ENCODE peak calls at places on chromosomes 7 and 10, in nine cellular contexts. F is coronary artery, B is glutamatergic neuron, K is choroid plexus epithelial cell, E is omental fat pad, V is AG10803, H is cardiac fibroblast, Y is BE2C, N is endothelial cell. G is an unnamed sample.

GRCh38 chr10:60230892-60231291 is 158.8 kb downstream of the ANK3 start:
- DNase-seq in K (peak), H (peak), B (no peak), Y (no peak), E (no peak), N (no peak), V (no peak), F (no peak), G (no peak)

GRCh38 chr7:102260856-102261255 is 25.8 kb upstream of the SH2B2 start:
- DNase-seq in H (peak), F (no peak), V (peak), B (no peak), Y (peak), E (no peak), N (no peak), K (peak), G (no peak)

GRCh38 chr7:85025312-85025756 is 161.5 kb downstream of the SEMA3D start:
- DNase-seq in H (peak), B (no peak), K (peak), V (no peak), N (no peak), E (no peak), F (no peak), Y (no peak), G (no peak)

GRCh38 chr10:77844713-77845454 is 81.7 kb downstream of the DLG5 start:
- DNase-seq in K (peak), B (no peak), H (peak), Y (no peak), E (no peak), V (peak), N (peak), F (no peak), G (no peak)

GRCh38 chr7:142886866-142887265 is 1.3 kb upstream of the TRPV6 start:
- DNase-seq in H (no peak), N (no peak), F (peak), V (no peak), K (no peak), Y (no peak), B (no peak), E (no peak), G (no peak)

GRCh38 chr7:1555046-1555812 is 776 bp downstream of the TMEM184A start:
- DNase-seq in F (peak), V (peak), K (peak), N (no peak), Y (peak), B (peak), H (peak), E (no peak), G (no peak)

GRCh38 chr7:10015687-10016086 is 958.0 kb upstream of the PHF14 start:
- DNase-seq in Y (no peak), V (no peak), F (no peak), H (no peak), K (no peak), B (no peak), E (no peak), N (no peak), G (no peak)

GRCh38 chr10:47374611-47375536 is 9.2 kb downstream of the ZNF488 start:
- DNase-seq in K (peak), V (peak), E (no peak), B (no peak), F (peak), N (peak), Y (no peak), H (peak), G (no peak)

GRCh38 chr7:1663243-1663642 is 6.8 kb upstream of the ELFN1 start:
- DNase-seq in N (no peak), K (no peak), V (no peak), H (no peak), F (peak), Y (no peak), B (no peak), E (no peak), G (no peak)

GRCh38 chr10:2938869-2939268 is 128.5 kb upstream of the PFKP start:
- DNase-seq in Y (no peak), K (peak), V (peak), H (peak), N (no peak), F (no peak), B (no peak), E (no peak), G (no peak)

GRCh38 chr7:68276725-68277124 is 1280.1 kb downstream of the TYW1 start:
- DNase-seq in F (no peak), Y (no peak), N (no peak), B (no peak), H (no peak), E (no peak), K (no peak), V (no peak), G (no peak)

GRCh38 chr7:81583882-81584533 is 185.8 kb downstream of the HGF start:
- DNase-seq in K (peak), V (peak), E (no peak), F (no peak), B (no peak), N (no peak), Y (no peak), H (peak), G (no peak)

GRCh38 chr10:84135836-84136235 is 3.5 kb upstream of the GHITM start:
- DNase-seq in V (no peak), N (no peak), H (no peak), E (no peak), Y (no peak), F (no peak), B (no peak), K (no peak), G (no peak)

GRCh38 chr10:118957966-118958365 is 71.5 kb upstream of the NANOS1 start:
- DNase-seq in E (no peak), B (no peak), H (no peak), Y (no peak), V (no peak), N (no peak), F (no peak), K (no peak), G (no peak)

GRCh38 chr7:102974366-102975236 is 61.8 kb downstream of the LRRC17 start:
- DNase-seq in K (no peak), Y (peak), B (no peak), V (no peak), F (no peak), N (no peak), E (no peak), H (no peak), G (no peak)

GRCh38 chr7:100802951-100803350 is 24.4 kb downstream of the EPHB4 start:
- DNase-seq in B (no peak), H (no peak), Y (no peak), F (no peak), E (no peak), K (no peak), V (no peak), N (no peak), G (no peak)

GRCh38 chr10:72946963-72947362 is 7.6 kb downstream of the PLA2G12B start:
- DNase-seq in F (no peak), H (no peak), V (no peak), B (no peak), N (no peak), K (no peak), E (no peak), Y (no peak), G (no peak)

GRCh38 chr10:100436255-100436654 is 26.6 kb upstream of the WNT8B start:
- DNase-seq in K (no peak), N (no peak), H (no peak), E (no peak), Y (no peak), V (no peak), B (no peak), F (no peak), G (no peak)

GRCh38 chr10:98400482-98400881 is 14.5 kb downstream of the PYROXD2 start:
- DNase-seq in E (no peak), K (peak), N (no peak), H (no peak), B (no peak), F (no peak), V (no peak), Y (no peak), G (no peak)

GRCh38 chr7:46003896-46004875 is 83.1 kb upstream of the IGFBP3 start:
- DNase-seq in B (no peak), H (peak), K (peak), Y (no peak), N (no peak), E (no peak), V (peak), F (no peak), G (no peak)

GRCh38 chr7:87129332-87129731 is 22.9 kb upstream of the DMTF1 start:
- DNase-seq in V (no peak), Y (no peak), F (no peak), B (no peak), N (no peak), H (no peak), E (no peak), K (no peak), G (no peak)

GRCh38 chr10:70672165-70672992 is at the start of gene ADAMTS14:
- DNase-seq in H (peak), Y (peak), E (no peak), B (peak), K (peak), V (peak), F (no peak), N (peak), G (no peak)

GRCh38 chr7:15130666-15131541 is 228.4 kb upstream of the DGKB start:
- DNase-seq in H (peak), E (no peak), F (no peak), B (no peak), K (peak), Y (no peak), V (peak), N (no peak), G (no peak)

GRCh38 chr10:118900617-118901016 is 128.9 kb upstream of the NANOS1 start:
- DNase-seq in Y (no peak), K (peak), N (no peak), E (no peak), B (no peak), H (no peak), F (no peak), V (no peak), G (no peak)

GRCh38 chr7:114217026-114217425 is 197.6 kb upstream of the FOXP2 start:
- DNase-seq in B (no peak), V (peak), Y (no peak), N (no peak), K (peak), H (peak), E (no peak), F (no peak), G (no peak)
- TF ChIP-seq CTCF in B (no peak), V (no peak), Y (no peak), N (no peak), K (peak), H (no peak), E (no peak), F (no peak), G (peak)

GRCh38 chr7:128869138-128869943 is 6.7 kb downstream of the ATP6V1F start:
- DNase-seq in B (peak), V (no peak), E (no peak), F (no peak), N (peak), K (peak), Y (peak), H (peak), G (peak)
- TF ChIP-seq CTCF in B (no peak), V (no peak), E (no peak), F (no peak), N (no peak), K (no peak), Y (no peak), H (no peak), G (peak)

GRCh38 chr10:116625845-116626244 is 5.1 kb downstream of the PNLIPRP2 start:
- DNase-seq in F (no peak), Y (no peak), V (no peak), B (no peak), H (no peak), K (no peak), E (no peak), N (no peak), G (no peak)

GRCh38 chr10:116630020-116630419 is 9.3 kb downstream of the PNLIPRP2 start:
- DNase-seq in N (no peak), B (no peak), K (no peak), H (no peak), Y (no peak), E (no peak), F (no peak), V (no peak), G (no peak)

GRCh38 chr10:116626815-116627214 is 6.1 kb downstream of the PNLIPRP2 start:
- DNase-seq in F (no peak), E (no peak), V (no peak), K (no peak), B (no peak), N (no peak), Y (no peak), H (no peak), G (no peak)

GRCh38 chr10:116629340-116629739 is 8.6 kb downstream of the PNLIPRP2 start:
- DNase-seq in F (no peak), V (no peak), E (no peak), K (no peak), Y (no peak), H (no peak), N (no peak), B (no peak), G (no peak)

GRCh38 chr10:116627386-116627933 is 6.7 kb downstream of the PNLIPRP2 start:
- DNase-seq in H (peak), F (no peak), V (no peak), E (no peak), K (peak), Y (peak), B (peak), N (peak), G (no peak)
- TF ChIP-seq CTCF in H (peak), F (no peak), V (peak), E (no peak), K (peak), Y (no peak), B (peak), N (peak), G (no peak)

GRCh38 chr7:16891874-16892620 is 10.3 kb upstream of the AGR3 start:
- DNase-seq in K (peak), Y (no peak), N (no peak), E (no peak), H (no peak), F (no peak), V (no peak), B (no peak), G (no peak)
- TF ChIP-seq CTCF in K (peak), Y (no peak), N (no peak), E (no peak), H (no peak), F (no peak), V (no peak), B (no peak), G (no peak)

GRCh38 chr10:33217854-33218253 is 116.6 kb downstream of the NRP1 start:
- DNase-seq in B (no peak), N (no peak), F (no peak), K (no peak), E (no peak), Y (no peak), V (no peak), H (no peak), G (no peak)
- TF ChIP-seq CTCF in B (no peak), N (no peak), F (no peak), K (no peak), E (no peak), Y (no peak), V (no peak), H (no peak), G (no peak)

DNA sequence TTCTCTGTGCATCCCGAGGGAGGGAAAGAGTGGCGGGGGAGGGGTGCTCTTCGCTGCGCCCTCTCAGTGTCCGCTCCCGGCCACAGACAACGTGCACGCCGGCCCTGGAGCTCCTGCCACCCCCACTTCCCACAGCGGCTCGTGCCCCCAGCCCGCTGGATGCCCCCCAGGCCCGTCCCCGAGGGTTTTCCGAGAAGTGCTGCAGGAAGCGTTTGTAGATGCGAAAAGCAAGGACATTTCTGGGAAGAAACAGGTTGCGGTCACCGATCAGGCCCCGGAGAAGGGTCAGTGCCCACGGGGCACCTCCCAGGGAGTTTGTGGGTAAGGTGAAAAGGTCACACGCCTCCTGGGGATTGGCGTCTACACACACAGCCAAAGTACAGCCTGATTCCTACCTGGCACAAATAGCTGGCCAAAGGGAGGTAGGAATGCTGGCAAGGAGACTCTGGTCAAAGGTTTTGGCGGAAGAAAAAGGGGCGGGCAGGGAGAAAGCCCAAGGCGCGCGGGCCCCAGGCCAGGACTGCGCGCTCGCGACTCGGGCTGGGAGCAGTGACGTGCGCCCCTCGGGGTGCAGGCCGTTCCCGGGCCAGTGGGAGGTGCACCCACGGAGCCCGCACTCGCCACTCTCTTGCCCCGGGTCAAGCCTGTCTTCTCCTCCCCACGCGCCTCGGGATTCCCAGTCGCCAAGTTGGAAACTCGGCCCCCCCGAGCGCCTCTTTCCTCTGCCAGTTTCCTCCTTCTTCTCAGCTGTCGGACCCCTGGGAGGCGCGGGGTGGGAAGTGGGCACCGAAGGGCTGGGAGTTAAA is 1.5 kb upstream of the NRP1 start:
- DNase-seq in K (peak), V (peak), H (peak), Y (peak), B (no peak), N (peak), E (no peak), F (peak), G (peak)
- TF ChIP-seq CTCF in K (no peak), V (peak), H (no peak), Y (no peak), B (no peak), N (no peak), E (no peak), F (no peak), G (no peak)

G was measured in GM10248.